ENCODE peak calls at places on chromosomes 2 and 18, in five cellular contexts. I is fibroblast of villous mesenchyme, O is spleen, F is heart left ventricle, E is heart right ventricle. Q is an unnamed sample.
A peak's percentile ranks its signal among the peaks of the same experiment; 100 is the strongest.

GRCh38 chr2:45069711-45070664 is 60.7 kb upstream of the SIX2 start:
- DNase-seq in O (no peak), F (no peak), I (no peak), E (no peak), Q (no peak)

GRCh38 chr2:57479994-57480393 is 566.6 kb upstream of the VRK2 start:
- DNase-seq in F (no peak), O (no peak), I (no peak), E (no peak), Q (no peak)

GRCh38 chr18:12271376-12272235 is 17.4 kb downstream of the CIDEA start:
- DNase-seq in O (no peak), E (peak; percentile 78), F (peak; percentile 82), I (peak; percentile 81), Q (peak; percentile 89)

GRCh38 chr2:82282111-82282882 is 1977.7 kb upstream of the LRRTM1 start:
- DNase-seq in E (no peak), O (peak; percentile 54), F (no peak), I (no peak), Q (no peak)

GRCh38 chr2:231701456-231702373 is 6.6 kb upstream of the PTMA start:
- DNase-seq in I (peak; percentile 84), E (no peak), O (no peak), F (no peak), Q (peak; percentile 87)

GRCh38 chr2:240428245-240428644 is 7.2 kb upstream of the GPC1 start:
- DNase-seq in I (no peak), O (no peak), F (no peak), E (no peak), Q (no peak)

GRCh38 chr18:21809725-21810124 is 69.1 kb downstream of the MIB1 start:
- DNase-seq in F (no peak), E (no peak), O (no peak), I (no peak), Q (no peak)

GRCh38 chr18:57792741-57793629 is 10.1 kb downstream of the ATP8B1 start:
- DNase-seq in F (no peak), O (no peak), E (no peak), I (no peak), Q (peak; percentile 50)

GRCh38 chr2:207772081-207772843 is 2.6 kb upstream of the FZD5 start:
- DNase-seq in I (no peak), F (peak; percentile 34), O (no peak), E (peak; percentile 24), Q (peak; percentile 59)

GRCh38 chr2:157508676-157509075 is 64.8 kb upstream of the CYTIP start:
- DNase-seq in E (no peak), I (no peak), F (no peak), O (no peak), Q (no peak)

GRCh38 chr18:77059294-77059916 is 73.2 kb downstream of the MBP start:
- DNase-seq in I (peak; percentile 77), E (no peak), O (no peak), F (no peak), Q (peak; percentile 84)

GRCh38 chr2:75465317-75465998 is 95.3 kb downstream of the EVA1A start:
- DNase-seq in I (peak; percentile 23), E (no peak), O (no peak), F (no peak), Q (peak; percentile 60)

GRCh38 chr18:63758616-63759015 is 16.6 kb upstream of the SERPINB7 start:
- DNase-seq in E (no peak), I (no peak), F (no peak), O (no peak), Q (no peak)

GRCh38 chr2:86372641-86373502 is 35.4 kb upstream of the REEP1 start:
- DNase-seq in E (peak; percentile 55), O (no peak), F (peak; percentile 29), I (peak; percentile 53), Q (peak; percentile 69)

GRCh38 chr2:105183555-105184323 is 57.8 kb upstream of the GPR45 start:
- DNase-seq in F (no peak), E (no peak), O (no peak), I (no peak), Q (no peak)

GRCh38 chr2:64750001-64750816 is 96.5 kb upstream of the SERTAD2 start:
- DNase-seq in F (peak; percentile 60), E (peak; percentile 55), I (peak; percentile 25), O (peak; percentile 92), Q (peak; percentile 58)

GRCh38 chr2:234061624-234062257 is 11.2 kb downstream of the SPP2 start:
- DNase-seq in F (no peak), O (no peak), I (no peak), E (no peak), Q (no peak)

GRCh38 chr2:157302492-157303099 is 23.0 kb downstream of the ERMN start:
- DNase-seq in O (no peak), F (no peak), E (peak; percentile 8), I (peak; percentile 45), Q (peak; percentile 66)

GRCh38 chr2:109497447-109497846 is 116.3 kb downstream of the SEPTIN10 start:
- DNase-seq in O (no peak), I (peak; percentile 41), F (no peak), E (no peak), Q (peak; percentile 21)

GRCh38 chr2:128689971-128690370 is 371.3 kb upstream of the HS6ST1 start:
- DNase-seq in I (no peak), F (no peak), O (no peak), E (no peak), Q (no peak)

GRCh38 chr2:65913914-65914786 is 481.8 kb upstream of the SPRED2 start:
- DNase-seq in E (no peak), O (no peak), I (no peak), F (no peak), Q (no peak)

GRCh38 chr2:232541195-232541960 is 1.9 kb downstream of the CHRNG start:
- DNase-seq in F (no peak), O (peak; percentile 77), I (no peak), E (no peak), Q (no peak)

GRCh38 chr2:205708231-205708631 is 25.9 kb downstream of the NRP2 start:
- DNase-seq in F (peak; percentile 62), O (no peak), E (peak; percentile 61), I (peak; percentile 73), Q (peak; percentile 45)

GRCh38 chr2:104415284-104415683 is 438.6 kb upstream of the POU3F3 start:
- DNase-seq in F (no peak), I (no peak), O (no peak), E (no peak), Q (no peak)

GRCh38 chr2:187825-188224 is 76.0 kb downstream of the SH3YL1 start:
- DNase-seq in I (no peak), F (no peak), O (no peak), E (no peak), Q (no peak)
- H3K4me3 ChIP-seq in I (no peak overlapping the region), F (no peak overlapping the region), O (no peak overlapping the region), E (no peak overlapping the region), Q (no peak overlapping the region)

GRCh38 chr18:32769242-32770180 is 3.3 kb downstream of the KLHL14 start:
- DNase-seq in F (no peak), I (no peak), O (peak; percentile 82), E (no peak), Q (peak; percentile 1)
- TF ChIP-seq CTCF in F (no peak), I (no peak), O (no peak), E (no peak), Q (no peak)

DNA sequence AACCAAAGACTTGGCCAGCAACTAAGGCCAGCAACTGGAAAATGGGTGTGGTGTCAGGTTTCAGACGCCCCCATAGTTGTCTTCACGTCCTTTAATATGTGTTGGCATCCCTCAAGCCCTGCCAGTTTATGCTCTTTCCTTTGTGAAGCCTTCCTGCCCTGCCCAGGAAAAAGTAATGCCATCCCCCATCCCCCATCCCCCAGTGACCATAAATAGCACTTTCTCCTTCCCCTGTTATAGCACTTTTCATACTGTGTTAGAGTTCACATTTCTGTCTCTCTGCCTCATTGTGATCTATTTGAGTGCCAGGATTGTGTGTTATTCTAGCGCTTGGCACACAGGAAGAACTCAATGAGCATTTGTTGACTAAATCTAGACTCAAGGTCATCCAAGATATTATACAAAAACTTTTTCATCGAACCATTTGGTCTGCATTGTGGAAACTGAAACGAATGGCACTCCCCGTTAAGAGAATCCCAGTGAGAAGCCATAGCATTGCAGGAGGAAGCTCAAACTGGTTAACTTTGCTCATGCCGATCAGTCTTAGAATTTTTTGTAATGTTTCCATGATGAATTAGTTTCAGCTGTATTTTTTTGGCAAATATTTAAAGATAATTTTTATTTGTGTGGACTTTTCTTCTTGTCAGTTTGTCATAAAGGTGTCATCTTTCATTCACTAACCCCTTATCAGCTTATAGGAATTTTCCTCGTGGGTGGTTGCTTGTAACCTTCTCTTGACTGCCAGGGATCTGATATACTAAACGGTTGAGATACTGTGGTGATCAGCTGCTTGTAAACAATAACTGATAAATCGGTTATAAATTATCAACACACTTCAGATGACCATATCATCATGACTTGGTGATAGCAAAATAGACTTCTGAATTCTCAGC is 15.7 kb downstream of the CRIM1 start:
- DNase-seq in I (no peak), E (no peak), O (no peak), F (no peak), Q (peak; percentile 69)
- H3K4me3 ChIP-seq in I (no peak overlapping the region), E (no peak overlapping the region), O (no peak overlapping the region), F (no peak overlapping the region), Q (no peak overlapping the region)

DNA sequence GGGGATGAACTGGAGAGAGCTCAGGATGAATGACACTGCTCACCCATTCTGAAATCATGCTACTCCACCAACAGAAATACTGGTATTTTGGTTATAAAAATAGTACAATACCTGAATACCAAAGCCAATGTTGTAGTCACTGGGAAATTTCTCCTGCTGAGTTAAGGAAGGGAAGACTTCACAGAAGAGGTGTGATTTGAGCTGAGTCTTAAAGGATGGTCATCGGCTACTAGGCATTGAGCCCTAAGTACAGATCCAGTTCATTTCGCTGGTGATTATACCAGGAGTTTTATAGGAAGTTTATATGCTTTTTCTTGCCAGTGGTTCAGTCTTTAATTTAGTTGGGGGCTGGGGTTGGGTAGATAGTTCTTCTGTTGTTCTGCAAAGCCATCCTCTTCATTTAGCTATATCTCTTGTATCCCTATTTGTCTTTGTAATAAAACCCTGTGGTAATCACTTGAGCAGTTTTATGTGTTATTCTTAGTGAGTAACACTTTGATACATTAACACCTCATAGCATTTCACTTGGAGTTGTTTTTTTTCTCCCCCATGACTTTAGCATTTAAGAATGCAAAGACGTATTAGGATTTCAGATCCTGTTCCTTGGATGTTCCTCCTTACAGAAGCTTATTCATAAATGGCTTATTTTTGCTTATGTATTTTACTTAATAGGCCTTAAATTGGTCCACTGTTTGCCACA is 239.9 kb upstream of the FOSL2 start:
- DNase-seq in O (no peak), E (no peak), F (no peak), I (peak; percentile 71), Q (peak; percentile 63)
- TF ChIP-seq CTCF in O (no peak), E (no peak), F (no peak), I (no peak), Q (no peak)

GRCh38 chr2:27306657-27307544 is 1.3 kb downstream of the UCN start:
- DNase-seq in E (no peak), F (no peak), O (peak; percentile 74), I (no peak), Q (no peak)
- H3K4me3 ChIP-seq in E (no peak overlapping the region), F (no peak overlapping the region), O (peak overlapping the region; percentile 15), I (no peak overlapping the region), Q (no peak overlapping the region)

GRCh38 chr2:235314371-235314915 is 179.4 kb upstream of the AGAP1 start:
- DNase-seq in E (no peak), F (no peak), I (no peak), O (no peak), Q (no peak)
- TF ChIP-seq CTCF in E (no peak), F (no peak), I (no peak), O (no peak), Q (no peak)